ENCODE peak calls at places on chromosomes 3 and 15, in eight cellular contexts. U is IMR-90, O is heart left ventricle, A is A549, B is endothelial cell of umbilical vein, T is breast epithelium, V is esophagus squamous epithelium, J is HCT116. I is an unnamed sample.

GRCh38 chr3:130707914-130708601 is 38.6 kb downstream of the PIK3R4 start:
- DNase-seq in V (no peak), U (no peak), A (no peak), J (no peak), T (no peak), O (no peak), B (no peak), I (no peak)

GRCh38 chr15:74541494-74542191 is 623 bp downstream of the ARID3B start:
- DNase-seq in T (peak), U (peak), J (no peak), A (no peak), V (peak), O (no peak), B (peak), I (no peak)

GRCh38 chr3:127182446-127182845 is 10.5 kb upstream of the PRR23E start:
- DNase-seq in J (no peak), T (no peak), U (no peak), B (no peak), O (no peak), A (no peak), V (no peak), I (peak)

GRCh38 chr3:61451841-61452240 is 109.5 kb upstream of the PTPRG start:
- DNase-seq in O (no peak), T (no peak), B (no peak), A (no peak), V (no peak), J (no peak), U (peak), I (no peak)

GRCh38 chr3:114411811-114412803 is 118.3 kb downstream of the TIGIT start:
- DNase-seq in A (peak), J (peak), V (no peak), O (no peak), U (peak), T (no peak), B (peak), I (no peak)

GRCh38 chr3:32238816-32239637 is 547 bp downstream of the CMTM8 start:
- DNase-seq in V (no peak), U (peak), T (no peak), A (peak), B (peak), O (peak), J (no peak), I (peak)

GRCh38 chr3:56119575-56120349 is 348.5 kb downstream of the ERC2 start:
- DNase-seq in T (no peak), U (peak), O (peak), A (no peak), V (no peak), B (no peak), J (no peak), I (no peak)

GRCh38 chr3:62201438-62202035 is 171.8 kb downstream of the FEZF2 start:
- DNase-seq in O (no peak), U (peak), J (peak), T (no peak), V (no peak), B (peak), A (peak), I (no peak)

GRCh38 chr3:174325834-174326705 is 533.1 kb upstream of the NAALADL2 start:
- DNase-seq in A (no peak), O (no peak), V (no peak), B (no peak), T (no peak), J (no peak), U (peak), I (no peak)

GRCh38 chr3:38317186-38317759 is 29.3 kb upstream of the XYLB start:
- DNase-seq in J (no peak), U (no peak), V (no peak), T (no peak), A (no peak), B (no peak), O (no peak), I (no peak)

GRCh38 chr15:51536965-51537574 is 85.5 kb downstream of the DMXL2 start:
- DNase-seq in T (no peak), A (peak), O (no peak), B (peak), J (peak), U (peak), V (no peak), I (no peak)

GRCh38 chr3:95759614-95760301 is 1054.6 kb upstream of the EPHA6 start:
- DNase-seq in O (no peak), A (no peak), T (no peak), B (no peak), J (no peak), V (no peak), U (no peak), I (no peak)

GRCh38 chr15:47744973-47745372 is 27.7 kb downstream of the SEMA6D start:
- DNase-seq in B (no peak), V (no peak), U (no peak), T (no peak), A (no peak), O (no peak), J (no peak), I (no peak)
- H3K27ac ChIP-seq in B (no peak), V (no peak), U (no peak), T (no peak), A (no peak), O (no peak), J (no peak), I (no peak)

DNA sequence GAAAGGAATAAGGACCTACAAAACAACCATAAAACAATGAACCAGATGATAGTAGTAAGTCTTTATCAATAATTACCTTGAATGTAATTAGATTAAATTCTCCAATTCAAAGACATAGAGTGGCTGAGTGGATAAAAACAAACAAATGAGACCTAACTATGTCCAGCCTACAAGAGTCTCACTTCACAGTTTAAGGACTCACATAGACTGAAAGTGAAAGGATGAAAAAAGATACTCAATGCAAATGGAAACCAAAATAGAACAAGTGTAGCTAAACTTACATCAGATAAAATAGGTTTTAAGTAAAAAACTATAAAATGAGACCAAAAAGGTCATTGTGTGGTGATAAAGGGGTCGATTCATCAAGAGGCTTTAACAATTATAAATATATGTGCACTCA is 21.9 kb upstream of the NR1I2 start:
- DNase-seq in B (no peak), A (no peak), U (no peak), J (no peak), O (no peak), T (no peak), V (no peak), I (no peak)
- TF ChIP-seq POLR2A in B (no peak), A (no peak), U (no peak), J (no peak), O (no peak), T (no peak), V (no peak), I (no peak)

GRCh38 chr3:52695798-52696649 is 9.6 kb downstream of the GLT8D1 start:
- DNase-seq in T (no peak), B (no peak), O (no peak), A (no peak), U (no peak), V (no peak), J (no peak), I (no peak)
- H3K27ac ChIP-seq in T (no peak), B (no peak), O (no peak), A (no peak), U (no peak), V (no peak), J (no peak), I (no peak)

DNA sequence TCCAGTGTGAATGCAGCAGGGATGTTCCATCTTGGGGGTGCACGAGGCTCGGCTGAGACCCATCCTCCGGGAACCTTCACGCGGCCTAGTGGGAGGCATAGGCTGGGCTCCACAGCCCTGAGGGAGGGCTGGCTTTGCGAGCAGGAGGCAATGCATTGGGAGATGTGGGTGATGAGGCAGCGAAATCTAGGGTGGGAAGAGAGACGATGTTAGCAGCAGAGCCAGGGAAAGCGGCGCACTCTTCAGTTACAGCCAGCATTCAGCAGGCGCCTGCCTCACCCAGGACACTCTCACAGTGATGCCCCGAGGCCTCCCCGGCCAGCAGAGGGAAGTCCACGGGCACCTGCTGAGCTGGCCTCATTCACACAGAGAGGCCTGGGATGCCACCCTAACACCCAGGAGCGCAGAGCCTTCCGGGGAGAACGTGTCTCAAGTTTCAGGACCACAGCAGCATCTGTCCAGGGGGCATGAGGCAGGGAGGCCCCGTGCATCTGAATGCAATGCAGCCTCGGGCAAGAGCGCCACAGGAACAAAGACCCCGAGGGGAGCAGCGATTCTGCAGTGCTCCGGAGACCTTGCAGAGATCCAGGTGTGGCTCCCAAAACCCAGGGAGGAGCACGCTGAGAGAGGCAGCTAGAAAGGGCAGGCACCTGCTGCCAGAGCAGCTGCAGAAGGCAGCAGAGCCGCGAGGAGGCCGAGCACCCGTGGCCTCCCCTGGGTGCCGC is 102.4 kb downstream of the NUP210 start:
- DNase-seq in J (no peak), B (no peak), A (no peak), U (no peak), V (no peak), T (no peak), O (no peak), I (no peak)
- TF ChIP-seq POLR2A in J (no peak), B (no peak), A (no peak), U (no peak), V (no peak), T (no peak), O (no peak), I (no peak)

GRCh38 chr3:184360834-184361531 is 422 bp downstream of the CLCN2 start:
- DNase-seq in V (no peak), T (no peak), B (peak), O (no peak), U (no peak), A (no peak), J (no peak), I (no peak)

GRCh38 chr3:184361532-184361931 is at the start of the genes CLCN2 and POLR2H:
- DNase-seq in V (no peak), B (peak), T (no peak), U (peak), A (no peak), J (no peak), O (peak), I (no peak)

GRCh38 chr3:184359610-184360009 is 1.8 kb downstream of the CLCN2 start:
- DNase-seq in U (no peak), T (no peak), O (no peak), J (no peak), B (no peak), V (no peak), A (no peak), I (no peak)

GRCh38 chr3:184358921-184359350 is 2.5 kb downstream of the CLCN2 start:
- DNase-seq in J (no peak), T (no peak), O (no peak), A (no peak), U (no peak), B (no peak), V (no peak), I (no peak)

GRCh38 chr3:184360070-184360833 is 1.2 kb downstream of the CLCN2 start:
- DNase-seq in B (no peak), J (no peak), O (no peak), V (no peak), T (no peak), A (no peak), U (no peak), I (no peak)
- H3K27ac ChIP-seq in B (no peak), J (peak), O (no peak), V (no peak), T (no peak), A (peak), U (no peak), I (no peak)

DNA sequence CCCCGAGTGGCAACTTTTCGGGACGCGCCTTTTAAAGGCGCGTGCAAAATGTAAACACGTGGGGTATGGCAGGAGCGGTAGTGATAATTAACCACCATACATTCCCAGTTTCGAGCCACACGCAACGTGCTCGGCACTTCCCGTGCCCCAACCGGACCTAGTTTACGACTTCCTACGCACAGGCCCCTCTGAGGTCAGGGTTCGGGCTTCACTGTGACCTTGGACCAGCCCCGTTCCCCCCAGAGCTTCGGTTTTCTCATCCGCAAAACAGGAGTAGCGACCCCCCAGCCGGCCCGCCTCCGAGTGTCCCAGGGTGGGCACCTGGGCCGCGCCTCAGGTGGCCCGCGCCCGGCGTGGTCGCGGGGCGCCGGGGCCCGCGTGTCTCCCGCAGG is 451 bp downstream of the CHCHD4 start:
- DNase-seq in T (no peak), A (peak), U (no peak), O (peak), V (no peak), B (no peak), J (no peak), I (peak)
- TF ChIP-seq POLR2A in T (no peak), A (peak), U (no peak), O (no peak), V (no peak), B (no peak), J (peak), I (no peak)

DNA sequence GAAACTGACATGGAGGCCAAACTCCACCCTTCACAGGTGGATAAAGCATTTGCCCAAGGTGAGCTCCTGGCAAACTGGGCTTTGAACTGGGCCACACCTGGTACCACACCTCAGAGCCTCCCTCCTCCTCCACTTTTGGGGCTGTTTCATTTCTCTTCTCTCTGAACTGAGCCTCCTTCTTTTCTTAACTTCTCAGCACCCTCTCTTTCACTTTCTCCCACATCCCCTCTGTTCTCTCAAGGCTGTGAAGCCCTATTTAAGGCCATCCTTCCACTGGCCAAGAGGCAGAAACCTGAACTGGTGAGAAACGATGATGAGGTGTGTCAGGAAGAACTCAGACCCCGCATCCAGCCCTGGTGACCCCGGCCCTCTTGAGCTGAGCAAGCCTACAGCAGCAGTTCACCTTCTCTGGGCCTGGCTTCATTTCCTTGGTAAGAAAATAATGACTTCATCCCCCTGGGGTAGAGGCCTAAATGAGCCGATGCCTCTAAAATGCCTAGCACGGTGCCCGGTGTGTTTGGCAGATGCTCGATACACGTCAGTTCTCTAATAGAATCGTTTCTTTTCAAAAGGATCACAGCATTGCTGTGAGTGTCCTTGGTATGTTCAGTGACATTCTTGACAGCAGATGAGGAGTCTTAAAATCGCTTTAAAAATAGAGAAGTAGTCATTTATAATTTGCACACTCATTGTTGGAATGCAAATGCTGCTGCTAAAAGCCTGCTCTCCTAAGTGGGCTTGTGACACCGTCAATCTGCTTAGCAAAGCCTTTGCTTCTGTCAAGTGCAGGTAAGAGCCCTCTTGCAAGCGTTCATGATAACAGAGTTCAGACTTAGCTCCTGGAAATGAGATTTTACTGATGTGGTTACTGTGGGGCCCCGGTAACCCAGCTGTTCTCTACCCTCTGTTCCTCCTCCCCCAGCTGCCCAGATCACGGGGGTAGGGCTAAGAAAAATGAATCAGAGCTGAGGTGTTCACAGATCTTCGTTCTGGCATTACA is 97.7 kb upstream of the ATP2B2 start:
- DNase-seq in V (no peak), A (no peak), T (no peak), J (no peak), O (no peak), U (no peak), B (no peak), I (peak)
- H3K27ac ChIP-seq in V (no peak), A (no peak), T (no peak), J (no peak), O (no peak), U (no peak), B (no peak), I (no peak)

DNA sequence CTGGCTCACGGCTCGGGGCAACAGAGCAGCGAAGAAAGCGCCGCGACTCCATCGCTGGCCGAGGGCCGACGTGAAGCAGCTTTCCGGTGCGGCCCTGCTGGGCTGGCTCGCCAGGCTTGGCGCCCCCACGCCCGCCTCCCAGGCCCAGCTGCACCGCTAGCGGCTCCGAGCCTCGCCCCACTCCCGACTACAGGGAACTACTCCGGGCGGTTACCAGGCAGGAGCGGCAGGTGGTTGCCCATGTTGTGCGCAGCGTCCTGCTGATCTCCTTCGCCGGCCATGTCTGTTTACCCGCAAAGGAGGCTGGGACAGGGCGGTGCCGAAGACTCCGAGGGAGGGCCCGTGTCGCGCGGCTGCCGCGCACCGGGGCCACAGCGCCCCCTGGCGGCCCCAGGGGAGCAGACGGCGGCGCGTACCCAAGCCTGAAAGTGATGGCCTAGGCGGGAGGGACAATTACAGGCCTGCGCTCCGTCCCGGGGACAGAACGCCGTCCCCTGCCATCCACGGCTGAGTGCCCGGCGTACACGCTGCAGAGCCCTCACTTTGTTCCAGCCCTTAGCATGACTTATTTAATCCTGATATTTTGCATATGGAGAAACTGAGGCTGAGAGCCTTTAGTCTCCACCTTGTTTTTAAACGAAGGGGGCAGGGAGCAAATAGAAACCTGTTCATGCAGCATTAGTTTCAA is at the start of gene CRBN:
- DNase-seq in J (peak), A (peak), O (peak), U (peak), T (peak), V (peak), B (peak), I (peak)
- TF ChIP-seq POLR2A in J (peak), A (peak), O (peak), U (peak), T (peak), V (no peak), B (peak), I (no peak)

DNA sequence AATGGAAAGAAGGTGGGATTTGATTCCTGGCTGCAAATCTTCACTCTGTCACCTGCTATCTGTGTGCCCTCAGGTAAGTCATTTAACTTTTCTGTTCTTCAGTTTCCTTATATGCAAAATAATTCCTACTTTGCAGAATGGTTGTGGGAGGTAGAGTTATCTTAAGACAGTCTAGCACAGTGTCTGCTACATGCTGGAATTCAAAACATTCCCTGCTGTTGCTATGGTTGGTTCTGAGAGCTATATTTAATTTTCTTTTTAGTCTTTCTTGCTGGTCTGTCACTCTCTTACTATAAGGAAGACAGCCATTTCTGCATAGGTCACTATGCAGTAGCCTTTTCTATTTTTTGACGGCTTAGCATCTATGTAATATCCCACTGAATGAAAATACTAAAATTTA is 4.0 kb upstream of the ADPGK start:
- DNase-seq in T (no peak), A (no peak), V (no peak), B (no peak), O (no peak), U (no peak), J (no peak), I (no peak)
- H3K27ac ChIP-seq in T (no peak), A (no peak), V (no peak), B (no peak), O (no peak), U (no peak), J (no peak), I (no peak)

I was measured in spleen.